ENCODE peak calls at places on chromosome 1, in eight cellular contexts. Y is C1 segment of cervical spinal cord; G is activated CD4-positive, CD25-positive, alpha-beta regulatory T cell; S is stomach; N is omental fat pad; B is NCI-H1417; R is HEK293T; W is left cardiac atrium. I is an unnamed sample.

GRCh38 chr1:26161408-26162219 is 2.7 kb downstream of the FAM110D start:
- DNase-seq in Y (peak), S (peak), G (no peak), W (peak), N (no peak), B (peak), R (peak), I (peak)

GRCh38 chr1:43879996-43880395 is 53.6 kb upstream of the ARTN start:
- DNase-seq in G (no peak), S (no peak), Y (no peak), W (no peak), N (no peak), B (no peak), R (no peak), I (no peak)

GRCh38 chr1:10068605-10069294 is 36.0 kb downstream of the UBE4B start:
- DNase-seq in N (no peak), S (no peak), Y (no peak), W (no peak), G (no peak), R (no peak), B (no peak), I (no peak)

GRCh38 chr1:60825593-60825992 is 256.8 kb upstream of the NFIA start:
- DNase-seq in B (peak), S (no peak), G (no peak), Y (no peak), R (peak), N (no peak), W (no peak), I (no peak)

GRCh38 chr1:17122449-17123194 is 3.4 kb upstream of the PADI2 start:
- DNase-seq in R (no peak), G (no peak), Y (no peak), N (no peak), W (no peak), S (no peak), B (no peak), I (no peak)

GRCh38 chr1:98962156-98962555 is 42.5 kb downstream of the PLPPR5 start:
- DNase-seq in W (no peak), G (no peak), N (no peak), B (no peak), S (no peak), Y (no peak), R (no peak), I (no peak)

GRCh38 chr1:80217377-80217986 is 1211.0 kb upstream of the ADGRL4 start:
- DNase-seq in N (no peak), Y (no peak), B (peak), G (no peak), S (no peak), R (peak), W (no peak), I (peak)

GRCh38 chr1:161182214-161182613 is 4.9 kb upstream of the B4GALT3 start:
- DNase-seq in G (no peak), S (no peak), Y (no peak), R (no peak), W (peak), N (no peak), B (no peak), I (no peak)

GRCh38 chr1:41479000-41479807 is 5.3 kb downstream of the EDN2 start:
- DNase-seq in N (no peak), W (peak), G (no peak), R (no peak), S (no peak), Y (peak), B (no peak), I (no peak)

GRCh38 chr1:66599346-66599745 is 65.4 kb downstream of the SGIP1 start:
- DNase-seq in G (no peak), W (no peak), S (no peak), N (no peak), R (no peak), B (no peak), Y (no peak), I (no peak)

GRCh38 chr1:170700842-170701305 is 36.9 kb downstream of the PRRX1 start:
- DNase-seq in W (no peak), N (no peak), R (no peak), B (no peak), Y (no peak), S (no peak), G (no peak), I (no peak)

GRCh38 chr1:201296371-201296770 is 13.1 kb downstream of the PKP1 start:
- DNase-seq in R (no peak), B (no peak), Y (no peak), W (no peak), N (no peak), S (no peak), G (no peak), I (no peak)

GRCh38 chr1:29592731-29593130 is 356.4 kb downstream of the PTPRU start:
- DNase-seq in Y (no peak), S (no peak), G (no peak), B (no peak), N (no peak), R (no peak), W (no peak), I (no peak)

GRCh38 chr1:39609618-39610331 is 29.7 kb downstream of the HEYL start:
- DNase-seq in G (peak), B (no peak), W (peak), Y (no peak), N (peak), R (peak), S (peak), I (peak)

GRCh38 chr1:228804640-228805413 is 69.5 kb downstream of the RHOU start:
- DNase-seq in N (no peak), Y (no peak), S (peak), W (no peak), B (no peak), G (no peak), R (no peak), I (no peak)

GRCh38 chr1:192608671-192609070 is 27.3 kb upstream of the RGS13 start:
- DNase-seq in W (no peak), Y (no peak), S (no peak), R (no peak), G (no peak), B (no peak), N (no peak), I (no peak)

GRCh38 chr1:69921501-69921900 is 283.9 kb downstream of the LRRC40 start:
- DNase-seq in G (no peak), B (no peak), R (no peak), W (no peak), Y (no peak), N (no peak), S (no peak), I (no peak)

GRCh38 chr1:244709491-244710368 is 56.8 kb downstream of the DESI2 start:
- DNase-seq in G (no peak), N (no peak), R (no peak), W (no peak), B (no peak), Y (no peak), S (no peak), I (no peak)

GRCh38 chr1:162973381-162973795 is 95.8 kb upstream of the RGS4 start:
- DNase-seq in G (no peak), B (no peak), R (no peak), W (no peak), Y (no peak), N (no peak), S (no peak), I (no peak)

GRCh38 chr1:192311281-192311680 is 5.5 kb upstream of the RGS21 start:
- DNase-seq in N (no peak), Y (no peak), G (no peak), W (no peak), B (no peak), S (no peak), R (peak), I (no peak)

GRCh38 chr1:246876423-246876822 is 55.3 kb downstream of the AHCTF1 start:
- DNase-seq in N (no peak), S (no peak), W (no peak), Y (no peak), R (no peak), B (no peak), G (no peak), I (no peak)

GRCh38 chr1:54253480-54253879 is 53.5 kb downstream of the MRPL37 start:
- DNase-seq in Y (no peak), G (no peak), W (no peak), N (no peak), S (no peak), B (peak), R (no peak), I (no peak)

GRCh38 chr1:213474054-213474453 is 423.0 kb downstream of the RPS6KC1 start:
- DNase-seq in N (no peak), B (no peak), R (no peak), G (no peak), Y (peak), S (no peak), W (peak), I (no peak)

GRCh38 chr1:5265416-5266075 is 611.1 kb downstream of the AJAP1 start:
- DNase-seq in W (peak), N (no peak), G (no peak), B (no peak), R (no peak), Y (no peak), S (no peak), I (no peak)

GRCh38 chr1:202283991-202284390 is 57.7 kb downstream of the UBE2T start:
- DNase-seq in R (no peak), W (no peak), N (no peak), G (no peak), B (no peak), Y (no peak), S (no peak), I (no peak)